ENCODE peak calls at places on chromosome 16, in ten cellular contexts. W, M, T, N, X, H, F, C, G and D are unnamed samples.

GRCh38 chr16:25606069-25606468 is 85.7 kb upstream of the HS3ST4 start:
- DNase-seq in W (no peak), M (no peak), T (no peak), N (no peak), X (no peak), H (no peak), F (no peak), C (no peak), G (no peak), D (no peak)

GRCh38 chr16:85566502-85567100 is 46.5 kb upstream of the GSE1 start:
- DNase-seq in W (no peak), M (no peak), T (no peak), N (no peak), X (no peak), H (no peak), F (no peak), C (no peak), G (no peak), D (no peak)

GRCh38 chr16:87369796-87370719 is 13.5 kb downstream of the FBXO31 start:
- DNase-seq in W (no peak), M (no peak), T (no peak), N (no peak), X (no peak), H (no peak), F (no peak), C (no peak), G (no peak), D (no peak)

GRCh38 chr16:48030926-48031325 is 124.9 kb downstream of the ABCC12 start:
- DNase-seq in W (no peak), M (no peak), T (no peak), N (no peak), X (no peak), H (no peak), F (no peak), C (no peak), G (no peak), D (no peak)

GRCh38 chr16:11819798-11820197 is 22.7 kb upstream of the ZC3H7A start:
- DNase-seq in W (no peak), M (no peak), T (no peak), N (no peak), X (no peak), H (no peak), F (no peak), C (no peak), G (no peak), D (no peak)

GRCh38 chr16:73020409-73020884 is 27.5 kb downstream of the ZFHX3 start:
- DNase-seq in W (peak; percentile 90), M (no peak), T (peak; percentile 94), N (peak; percentile 45), X (peak; percentile 85), H (no peak), F (peak; percentile 80), C (peak; percentile 85), G (peak; percentile 91), D (no peak)

GRCh38 chr16:56282455-56282854 is 91.2 kb downstream of the GNAO1 start:
- DNase-seq in W (no peak), M (no peak), T (no peak), N (no peak), X (no peak), H (no peak), F (no peak), C (no peak), G (no peak), D (no peak)

GRCh38 chr16:24544640-24545039 is 5.3 kb downstream of the RBBP6 start:
- DNase-seq in W (no peak), M (no peak), T (no peak), N (no peak), X (no peak), H (no peak), F (no peak), C (no peak), G (no peak), D (no peak)

GRCh38 chr16:48123104-48123788 is 32.5 kb downstream of the ABCC12 start:
- DNase-seq in W (peak; percentile 96), M (no peak), T (no peak), N (peak; percentile 96), X (no peak), H (peak; percentile 65), F (peak; percentile 83), C (peak; percentile 30), G (peak; percentile 91), D (peak; percentile 65)

GRCh38 chr16:30112197-30113030 is 923 bp downstream of the GDPD3 start:
- DNase-seq in W (peak; percentile 83), M (peak; percentile 82), T (no peak), N (no peak), X (peak; percentile 57), H (peak; percentile 89), F (peak; percentile 82), C (peak; percentile 69), G (peak; percentile 75), D (peak; percentile 77)

GRCh38 chr16:30775381-30776099 is 11.5 kb downstream of the ZNF629 start:
- DNase-seq in W (peak; percentile 88), M (peak; percentile 88), T (peak; percentile 93), N (no peak), X (peak; percentile 82), H (peak; percentile 92), F (peak; percentile 86), C (peak; percentile 84), G (peak; percentile 87), D (peak; percentile 89)

GRCh38 chr16:87778476-87778829 is 12.7 kb upstream of the KLHDC4 start:
- DNase-seq in W (no peak), M (no peak), T (no peak), N (no peak), X (no peak), H (no peak), F (peak; percentile 22), C (no peak), G (no peak), D (no peak)

GRCh38 chr16:55081622-55082593 is 151.2 kb downstream of the IRX5 start:
- DNase-seq in W (no peak), M (no peak), T (no peak), N (no peak), X (no peak), H (no peak), F (no peak), C (no peak), G (no peak), D (no peak)

GRCh38 chr16:30054959-30055553 is 10.5 kb upstream of the ALDOA start:
- DNase-seq in W (peak; percentile 67), M (peak; percentile 84), T (no peak), N (no peak), X (no peak), H (peak; percentile 75), F (no peak), C (no peak), G (no peak), D (no peak)

GRCh38 chr16:12971216-12971615 is 69.8 kb downstream of the SHISA9 start:
- DNase-seq in W (peak; percentile 61), M (no peak), T (no peak), N (no peak), X (no peak), H (no peak), F (peak; percentile 31), C (peak; percentile 16), G (no peak), D (peak; percentile 10)

DNA sequence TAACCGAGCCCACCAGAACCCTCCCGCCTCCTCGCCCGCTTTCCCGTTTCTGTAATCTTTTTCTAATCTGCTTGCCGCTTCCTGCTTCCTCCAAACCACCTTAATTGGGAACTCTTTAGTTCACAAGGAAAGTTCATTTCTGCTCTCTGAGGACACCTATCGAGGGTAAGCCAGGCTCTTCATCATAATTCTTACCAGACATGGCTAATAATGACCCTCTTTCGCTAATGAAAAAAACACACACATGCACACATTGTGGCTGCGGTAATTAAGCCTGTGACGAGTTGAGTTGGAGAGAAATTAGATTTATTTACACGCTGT is 100.7 kb downstream of the ZNF423 start:
- DNase-seq in W (peak; percentile 35), M (no peak), T (no peak), N (peak; percentile 18), X (no peak), H (no peak), F (no peak), C (no peak), G (peak; percentile 65), D (peak; percentile 86)
- TF ChIP-seq CTCF in W (peak; percentile 32), M (no peak), T (peak; percentile 65), N (peak; percentile 58), X (peak; percentile 36), H (no peak), F (peak; percentile 30), C (peak; percentile 33), G (peak; percentile 61), D (peak; percentile 68)

GRCh38 chr16:16037521-16037920 is 88.1 kb downstream of the ABCC1 start:
- DNase-seq in W (no peak), M (no peak), T (no peak), N (no peak), X (no peak), H (no peak), F (no peak), C (no peak), G (no peak), D (no peak)
- TF ChIP-seq CTCF in W (no peak), M (no peak), T (no peak), N (no peak), X (no peak), H (no peak), F (no peak), C (no peak), G (no peak), D (no peak)

DNA sequence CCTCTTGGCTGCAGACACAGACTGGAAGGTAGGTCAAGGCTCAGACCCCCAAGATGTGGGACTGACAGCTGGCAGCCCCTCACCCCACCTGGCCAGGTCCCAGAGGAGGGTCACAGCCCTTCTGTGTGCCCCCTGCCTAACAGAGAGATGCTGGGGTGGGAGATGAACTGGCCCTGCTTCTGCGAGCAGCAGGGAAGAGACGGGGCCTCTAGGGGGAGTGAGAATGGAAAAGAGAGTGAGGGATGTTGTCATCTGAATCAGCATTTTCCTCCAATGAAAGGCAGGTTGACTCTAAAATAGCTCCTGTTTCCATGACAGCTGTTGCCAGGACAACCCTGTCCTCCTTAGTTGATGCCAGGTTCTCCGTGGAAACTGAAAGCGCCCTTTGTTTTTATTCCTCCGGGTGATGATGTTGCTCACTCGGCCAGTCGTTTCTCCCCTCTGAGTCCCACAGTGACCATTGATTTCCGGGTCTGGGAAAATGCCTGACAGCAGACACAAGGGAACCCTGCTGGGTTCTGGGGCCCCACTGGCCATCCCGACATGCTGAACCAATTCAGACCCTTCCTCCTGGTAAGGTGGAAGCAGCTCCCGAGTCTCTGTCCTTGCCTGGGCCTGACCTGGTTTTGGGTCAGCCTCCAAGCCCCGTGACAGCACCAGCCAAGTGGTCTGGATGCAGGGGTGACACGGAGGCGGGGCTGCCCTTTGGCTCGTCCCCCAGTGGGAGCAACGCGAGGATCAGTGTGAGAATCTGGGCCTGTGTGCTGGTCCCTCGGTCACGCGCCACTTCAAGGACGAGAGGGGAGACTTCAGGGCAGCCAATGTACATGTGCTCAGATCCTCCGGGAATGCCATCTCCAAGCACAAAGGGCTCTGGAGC is 4.7 kb upstream of the NDRG4 start:
- DNase-seq in W (peak; percentile 92), M (peak; percentile 83), T (peak; percentile 94), N (peak; percentile 83), X (peak; percentile 64), H (peak; percentile 92), F (peak; percentile 92), C (peak; percentile 42), G (peak; percentile 98), D (peak; percentile 92)
- TF ChIP-seq CTCF in W (peak; percentile 52), M (no peak), T (peak; percentile 67), N (peak; percentile 71), X (peak; percentile 32), H (no peak), F (peak; percentile 65), C (peak; percentile 28), G (peak; percentile 81), D (peak; percentile 61)

GRCh38 chr16:67199808-67200198 is 872 bp downstream of the ELMO3 start:
- DNase-seq in W (no peak), M (peak; percentile 81), T (no peak), N (no peak), X (no peak), H (peak; percentile 22), F (no peak), C (no peak), G (no peak), D (no peak)
- TF ChIP-seq CTCF in W (no peak), M (no peak), T (no peak), N (no peak), X (no peak), H (no peak), F (no peak), C (no peak), G (no peak), D (no peak)